ENCODE peak calls at places on chromosomes 13 and 19, in four cellular contexts. One of them, this sample, is unnamed.

GRCh38 chr19:28294395-28294794 is 918.6 kb downstream of the UQCRFS1 start:
- DNase-seq in thyroid gland: no peak
- DNase-seq in activated T-helper 9 cell treated with anti-CD3 and anti-CD28 coated beads, Interleukin-2, amount 50 U/mL, for 16 hours: no peak
- DNase-seq in NCI-H187 treated with DMSO at 0.1 percent for 48 hours: no peak
- DNase-seq in this sample: no peak

GRCh38 chr19:42397315-42398166 is 7.4 kb upstream of the CNFN start:
- DNase-seq in thyroid gland: no peak
- DNase-seq in NCI-H187 treated with DMSO at 0.1 percent for 48 hours: no peak
- DNase-seq in activated T-helper 9 cell treated with anti-CD3 and anti-CD28 coated beads, Interleukin-2, amount 50 U/mL, for 16 hours: no peak
- DNase-seq in this sample: no peak

GRCh38 chr13:96229356-96229755 is 139.4 kb downstream of the HS6ST3 start:
- DNase-seq in NCI-H187 treated with DMSO at 0.1 percent for 48 hours: no peak
- DNase-seq in thyroid gland: no peak
- DNase-seq in activated T-helper 9 cell treated with anti-CD3 and anti-CD28 coated beads, Interleukin-2, amount 50 U/mL, for 16 hours: no peak
- DNase-seq in this sample: no peak

GRCh38 chr19:29389495-29389894 is 136.3 kb upstream of the VSTM2B start:
- DNase-seq in activated T-helper 9 cell treated with anti-CD3 and anti-CD28 coated beads, Interleukin-2, amount 50 U/mL, for 16 hours: no peak
- DNase-seq in NCI-H187 treated with DMSO at 0.1 percent for 48 hours: no peak
- DNase-seq in thyroid gland: no peak
- DNase-seq in this sample: no peak

GRCh38 chr13:45206340-45206739 is 5.5 kb upstream of the KCTD4 start:
- DNase-seq in activated T-helper 9 cell treated with anti-CD3 and anti-CD28 coated beads, Interleukin-2, amount 50 U/mL, for 16 hours: no peak
- DNase-seq in NCI-H187 treated with DMSO at 0.1 percent for 48 hours: no peak
- DNase-seq in thyroid gland: no peak
- DNase-seq in this sample: no peak

GRCh38 chr13:45341799-45342584 is 1.0 kb upstream of the TPT1 start:
- DNase-seq in thyroid gland: peak
- DNase-seq in activated T-helper 9 cell treated with anti-CD3 and anti-CD28 coated beads, Interleukin-2, amount 50 U/mL, for 16 hours: no peak
- DNase-seq in NCI-H187 treated with DMSO at 0.1 percent for 48 hours: no peak
- DNase-seq in this sample: no peak

GRCh38 chr19:13146763-13147563 is 3.2 kb downstream of the STX10 start:
- DNase-seq in NCI-H187 treated with DMSO at 0.1 percent for 48 hours: no peak
- DNase-seq in thyroid gland: no peak
- DNase-seq in activated T-helper 9 cell treated with anti-CD3 and anti-CD28 coated beads, Interleukin-2, amount 50 U/mL, for 16 hours: no peak
- DNase-seq in this sample: no peak

GRCh38 chr19:52343548-52343947 is 7.5 kb downstream of the ZNF610 start:
- DNase-seq in thyroid gland: peak
- DNase-seq in activated T-helper 9 cell treated with anti-CD3 and anti-CD28 coated beads, Interleukin-2, amount 50 U/mL, for 16 hours: peak
- DNase-seq in NCI-H187 treated with DMSO at 0.1 percent for 48 hours: peak
- DNase-seq in this sample: peak

GRCh38 chr13:107233541-107233940 is 665.6 kb upstream of the ARGLU1 start:
- DNase-seq in NCI-H187 treated with DMSO at 0.1 percent for 48 hours: no peak
- DNase-seq in activated T-helper 9 cell treated with anti-CD3 and anti-CD28 coated beads, Interleukin-2, amount 50 U/mL, for 16 hours: no peak
- DNase-seq in thyroid gland: no peak
- DNase-seq in this sample: no peak

GRCh38 chr19:6362351-6362801 is 1.0 kb downstream of the CLPP start:
- DNase-seq in activated T-helper 9 cell treated with anti-CD3 and anti-CD28 coated beads, Interleukin-2, amount 50 U/mL, for 16 hours: no peak
- DNase-seq in NCI-H187 treated with DMSO at 0.1 percent for 48 hours: no peak
- DNase-seq in thyroid gland: no peak
- DNase-seq in this sample: no peak

GRCh38 chr13:38979891-38980627 is 10.6 kb downstream of the STOML3 start:
- DNase-seq in NCI-H187 treated with DMSO at 0.1 percent for 48 hours: no peak
- DNase-seq in activated T-helper 9 cell treated with anti-CD3 and anti-CD28 coated beads, Interleukin-2, amount 50 U/mL, for 16 hours: no peak
- DNase-seq in thyroid gland: no peak
- DNase-seq in this sample: no peak

GRCh38 chr13:23159205-23159586 is 21.6 kb upstream of the SGCG start:
- DNase-seq in NCI-H187 treated with DMSO at 0.1 percent for 48 hours: no peak
- DNase-seq in activated T-helper 9 cell treated with anti-CD3 and anti-CD28 coated beads, Interleukin-2, amount 50 U/mL, for 16 hours: no peak
- DNase-seq in thyroid gland: no peak
- DNase-seq in this sample: no peak

GRCh38 chr13:35889560-35889959 is 241.6 kb downstream of the DCLK1 start:
- DNase-seq in thyroid gland: no peak
- DNase-seq in NCI-H187 treated with DMSO at 0.1 percent for 48 hours: no peak
- DNase-seq in activated T-helper 9 cell treated with anti-CD3 and anti-CD28 coated beads, Interleukin-2, amount 50 U/mL, for 16 hours: no peak
- DNase-seq in this sample: no peak

GRCh38 chr19:35791814-35792279 is 16.5 kb downstream of the ARHGAP33 start:
- DNase-seq in thyroid gland: no peak
- DNase-seq in NCI-H187 treated with DMSO at 0.1 percent for 48 hours: no peak
- DNase-seq in activated T-helper 9 cell treated with anti-CD3 and anti-CD28 coated beads, Interleukin-2, amount 50 U/mL, for 16 hours: no peak
- DNase-seq in this sample: no peak

GRCh38 chr13:32255744-32256120 is 59.4 kb downstream of the ZAR1L start:
- DNase-seq in NCI-H187 treated with DMSO at 0.1 percent for 48 hours: no peak
- DNase-seq in activated T-helper 9 cell treated with anti-CD3 and anti-CD28 coated beads, Interleukin-2, amount 50 U/mL, for 16 hours: no peak
- DNase-seq in thyroid gland: no peak
- DNase-seq in this sample: no peak

GRCh38 chr13:36382030-36382429 is 35.8 kb upstream of the SPART start:
- DNase-seq in thyroid gland: no peak
- DNase-seq in activated T-helper 9 cell treated with anti-CD3 and anti-CD28 coated beads, Interleukin-2, amount 50 U/mL, for 16 hours: no peak
- DNase-seq in NCI-H187 treated with DMSO at 0.1 percent for 48 hours: no peak
- DNase-seq in this sample: no peak

GRCh38 chr19:33402421-33403220 is 29.1 kb downstream of the CEBPG start:
- DNase-seq in NCI-H187 treated with DMSO at 0.1 percent for 48 hours: no peak
- DNase-seq in activated T-helper 9 cell treated with anti-CD3 and anti-CD28 coated beads, Interleukin-2, amount 50 U/mL, for 16 hours: no peak
- DNase-seq in thyroid gland: no peak
- DNase-seq in this sample: peak

GRCh38 chr19:18975011-18975410 is 34.0 kb upstream of the HOMER3 start:
- DNase-seq in activated T-helper 9 cell treated with anti-CD3 and anti-CD28 coated beads, Interleukin-2, amount 50 U/mL, for 16 hours: no peak
- DNase-seq in NCI-H187 treated with DMSO at 0.1 percent for 48 hours: no peak
- DNase-seq in thyroid gland: no peak
- DNase-seq in this sample: no peak

GRCh38 chr19:42283248-42284065 is 14.4 kb downstream of the CIC start:
- DNase-seq in NCI-H187 treated with DMSO at 0.1 percent for 48 hours: peak
- DNase-seq in activated T-helper 9 cell treated with anti-CD3 and anti-CD28 coated beads, Interleukin-2, amount 50 U/mL, for 16 hours: peak
- DNase-seq in thyroid gland: peak
- DNase-seq in this sample: peak

GRCh38 chr19:15330801-15331418 is 1.4 kb downstream of the BRD4 start:
- DNase-seq in thyroid gland: no peak
- DNase-seq in NCI-H187 treated with DMSO at 0.1 percent for 48 hours: no peak
- DNase-seq in activated T-helper 9 cell treated with anti-CD3 and anti-CD28 coated beads, Interleukin-2, amount 50 U/mL, for 16 hours: no peak
- DNase-seq in this sample: no peak

GRCh38 chr19:932647-933552 is 7.1 kb downstream of the ARID3A start:
- DNase-seq in thyroid gland: peak
- DNase-seq in activated T-helper 9 cell treated with anti-CD3 and anti-CD28 coated beads, Interleukin-2, amount 50 U/mL, for 16 hours: no peak
- DNase-seq in NCI-H187 treated with DMSO at 0.1 percent for 48 hours: no peak
- DNase-seq in this sample: no peak

GRCh38 chr13:30841161-30841560 is 64.9 kb upstream of the MEDAG start:
- DNase-seq in activated T-helper 9 cell treated with anti-CD3 and anti-CD28 coated beads, Interleukin-2, amount 50 U/mL, for 16 hours: no peak
- DNase-seq in NCI-H187 treated with DMSO at 0.1 percent for 48 hours: no peak
- DNase-seq in thyroid gland: no peak
- DNase-seq in this sample: no peak

GRCh38 chr19:45103625-45104319 is 10.8 kb downstream of the PPP1R37 start:
- DNase-seq in activated T-helper 9 cell treated with anti-CD3 and anti-CD28 coated beads, Interleukin-2, amount 50 U/mL, for 16 hours: no peak
- DNase-seq in NCI-H187 treated with DMSO at 0.1 percent for 48 hours: peak
- DNase-seq in thyroid gland: peak
- DNase-seq in this sample: no peak

GRCh38 chr13:107018285-107018684 is 450.3 kb upstream of the ARGLU1 start:
- DNase-seq in NCI-H187 treated with DMSO at 0.1 percent for 48 hours: no peak
- DNase-seq in activated T-helper 9 cell treated with anti-CD3 and anti-CD28 coated beads, Interleukin-2, amount 50 U/mL, for 16 hours: no peak
- DNase-seq in thyroid gland: no peak
- DNase-seq in this sample: no peak

GRCh38 chr19:20422216-20422615 is 143.4 kb downstream of the ZNF737 start:
- DNase-seq in activated T-helper 9 cell treated with anti-CD3 and anti-CD28 coated beads, Interleukin-2, amount 50 U/mL, for 16 hours: no peak
- DNase-seq in thyroid gland: no peak
- DNase-seq in NCI-H187 treated with DMSO at 0.1 percent for 48 hours: no peak
- DNase-seq in this sample: no peak

GRCh38 chr13:23608138-23608537 is 37.9 kb downstream of the TNFRSF19 start:
- DNase-seq in NCI-H187 treated with DMSO at 0.1 percent for 48 hours: no peak
- DNase-seq in thyroid gland: no peak
- DNase-seq in activated T-helper 9 cell treated with anti-CD3 and anti-CD28 coated beads, Interleukin-2, amount 50 U/mL, for 16 hours: no peak
- DNase-seq in this sample: no peak

GRCh38 chr19:44598880-44599279 is 14.5 kb upstream of the IGSF23 start:
- DNase-seq in activated T-helper 9 cell treated with anti-CD3 and anti-CD28 coated beads, Interleukin-2, amount 50 U/mL, for 16 hours: no peak
- DNase-seq in NCI-H187 treated with DMSO at 0.1 percent for 48 hours: no peak
- DNase-seq in thyroid gland: no peak
- DNase-seq in this sample: no peak

GRCh38 chr19:39951686-39952085 is 17.3 kb upstream of the FCGBP start:
- DNase-seq in activated T-helper 9 cell treated with anti-CD3 and anti-CD28 coated beads, Interleukin-2, amount 50 U/mL, for 16 hours: no peak
- DNase-seq in thyroid gland: no peak
- DNase-seq in NCI-H187 treated with DMSO at 0.1 percent for 48 hours: no peak
- DNase-seq in this sample: no peak

GRCh38 chr13:97262058-97262457 is 39.9 kb downstream of the MBNL2 start:
- DNase-seq in NCI-H187 treated with DMSO at 0.1 percent for 48 hours: no peak
- DNase-seq in thyroid gland: no peak
- DNase-seq in activated T-helper 9 cell treated with anti-CD3 and anti-CD28 coated beads, Interleukin-2, amount 50 U/mL, for 16 hours: no peak
- DNase-seq in this sample: no peak

GRCh38 chr13:110062077-110062776 is 244.7 kb downstream of the COL4A1 start:
- DNase-seq in activated T-helper 9 cell treated with anti-CD3 and anti-CD28 coated beads, Interleukin-2, amount 50 U/mL, for 16 hours: no peak
- DNase-seq in NCI-H187 treated with DMSO at 0.1 percent for 48 hours: no peak
- DNase-seq in thyroid gland: peak
- DNase-seq in this sample: no peak

GRCh38 chr13:99215466-99215865 is 14.8 kb downstream of the UBAC2 start:
- DNase-seq in thyroid gland: no peak
- DNase-seq in NCI-H187 treated with DMSO at 0.1 percent for 48 hours: peak
- DNase-seq in activated T-helper 9 cell treated with anti-CD3 and anti-CD28 coated beads, Interleukin-2, amount 50 U/mL, for 16 hours: peak
- DNase-seq in this sample: peak

GRCh38 chr13:28530729-28531194 is 35.8 kb upstream of the FLT1 start:
- DNase-seq in activated T-helper 9 cell treated with anti-CD3 and anti-CD28 coated beads, Interleukin-2, amount 50 U/mL, for 16 hours: no peak
- DNase-seq in thyroid gland: no peak
- DNase-seq in NCI-H187 treated with DMSO at 0.1 percent for 48 hours: no peak
- DNase-seq in this sample: no peak

GRCh38 chr13:28117689-28118377 is 17.5 kb upstream of the FLT3 start:
- DNase-seq in activated T-helper 9 cell treated with anti-CD3 and anti-CD28 coated beads, Interleukin-2, amount 50 U/mL, for 16 hours: no peak
- DNase-seq in NCI-H187 treated with DMSO at 0.1 percent for 48 hours: no peak
- DNase-seq in thyroid gland: peak
- DNase-seq in this sample: no peak